ENCODE peak calls at places on chromosomes 7 and 10, in eight cellular contexts. One of them, this sample, is unnamed.

GRCh38 chr7:77734590-77735421 is 38.5 kb downstream of the RSBN1L start:
- DNase-seq in iPS DF 19.7: no peak
- DNase-seq in ovary: no peak
- DNase-seq in foreskin fibroblast: no peak
- DNase-seq in nephron progenitor cell: no peak
- DNase-seq in kidney: no peak
- DNase-seq in NCI-H1436: no peak
- DNase-seq in mesendoderm: no peak
- DNase-seq in this sample: no peak

GRCh38 chr10:69961168-69961863 is 91.3 kb upstream of the MACROH2A2 start:
- DNase-seq in kidney: no peak
- DNase-seq in iPS DF 19.7: no peak
- DNase-seq in foreskin fibroblast: no peak
- DNase-seq in NCI-H1436: no peak
- DNase-seq in mesendoderm: peak
- DNase-seq in nephron progenitor cell: no peak
- DNase-seq in ovary: no peak
- DNase-seq in this sample: no peak

GRCh38 chr10:3955493-3955892 is 170.5 kb upstream of the KLF6 start:
- DNase-seq in nephron progenitor cell: peak
- DNase-seq in kidney: no peak
- DNase-seq in NCI-H1436: no peak
- DNase-seq in ovary: no peak
- DNase-seq in iPS DF 19.7: no peak
- DNase-seq in foreskin fibroblast: no peak
- DNase-seq in mesendoderm: peak
- DNase-seq in this sample: no peak

GRCh38 chr10:14185501-14186045 is 145.2 kb downstream of the FRMD4A start:
- DNase-seq in nephron progenitor cell: peak
- DNase-seq in mesendoderm: peak
- DNase-seq in iPS DF 19.7: peak
- DNase-seq in NCI-H1436: no peak
- DNase-seq in ovary: no peak
- DNase-seq in foreskin fibroblast: no peak
- DNase-seq in kidney: no peak
- DNase-seq in this sample: peak

GRCh38 chr7:40133561-40134427 is 628 bp downstream of the MPLKIP start:
- DNase-seq in iPS DF 19.7: no peak
- DNase-seq in mesendoderm: no peak
- DNase-seq in nephron progenitor cell: peak
- DNase-seq in NCI-H1436: no peak
- DNase-seq in foreskin fibroblast: no peak
- DNase-seq in kidney: no peak
- DNase-seq in ovary: no peak
- DNase-seq in this sample: peak

GRCh38 chr10:60008816-60009215 is 102.5 kb upstream of the CCDC6 start:
- DNase-seq in mesendoderm: no peak
- DNase-seq in nephron progenitor cell: no peak
- DNase-seq in foreskin fibroblast: no peak
- DNase-seq in iPS DF 19.7: no peak
- DNase-seq in NCI-H1436: no peak
- DNase-seq in ovary: no peak
- DNase-seq in kidney: no peak
- DNase-seq in this sample: no peak

GRCh38 chr10:127354992-127355391 is 158.6 kb upstream of the INSYN2A start:
- DNase-seq in mesendoderm: no peak
- DNase-seq in ovary: no peak
- DNase-seq in nephron progenitor cell: no peak
- DNase-seq in foreskin fibroblast: no peak
- DNase-seq in kidney: no peak
- DNase-seq in NCI-H1436: no peak
- DNase-seq in iPS DF 19.7: no peak
- DNase-seq in this sample: no peak

GRCh38 chr10:17200035-17200884 is 1.2 kb downstream of the TRDMT1 start:
- DNase-seq in NCI-H1436: no peak
- DNase-seq in nephron progenitor cell: no peak
- DNase-seq in kidney: no peak
- DNase-seq in iPS DF 19.7: no peak
- DNase-seq in ovary: no peak
- DNase-seq in foreskin fibroblast: no peak
- DNase-seq in mesendoderm: no peak
- DNase-seq in this sample: no peak

GRCh38 chr10:59625842-59626522 is 83.7 kb downstream of the SLC16A9 start:
- DNase-seq in NCI-H1436: peak
- DNase-seq in foreskin fibroblast: peak
- DNase-seq in mesendoderm: peak
- DNase-seq in nephron progenitor cell: peak
- DNase-seq in kidney: no peak
- DNase-seq in ovary: no peak
- DNase-seq in iPS DF 19.7: peak
- DNase-seq in this sample: peak

GRCh38 chr7:140557809-140558518 is 78.7 kb upstream of the MKRN1 start:
- DNase-seq in iPS DF 19.7: no peak
- DNase-seq in nephron progenitor cell: no peak
- DNase-seq in foreskin fibroblast: no peak
- DNase-seq in NCI-H1436: no peak
- DNase-seq in kidney: no peak
- DNase-seq in mesendoderm: no peak
- DNase-seq in ovary: peak
- DNase-seq in this sample: no peak

GRCh38 chr10:6396652-6397051 is 183.4 kb downstream of the PRKCQ start:
- DNase-seq in foreskin fibroblast: peak
- DNase-seq in NCI-H1436: no peak
- DNase-seq in iPS DF 19.7: no peak
- DNase-seq in ovary: no peak
- DNase-seq in mesendoderm: no peak
- DNase-seq in nephron progenitor cell: no peak
- DNase-seq in kidney: no peak
- DNase-seq in this sample: no peak

GRCh38 chr7:139738101-139738489 is 39.7 kb downstream of the HIPK2 start:
- DNase-seq in ovary: no peak
- DNase-seq in iPS DF 19.7: no peak
- DNase-seq in foreskin fibroblast: no peak
- DNase-seq in NCI-H1436: no peak
- DNase-seq in nephron progenitor cell: no peak
- DNase-seq in kidney: no peak
- DNase-seq in mesendoderm: no peak
- DNase-seq in this sample: no peak

GRCh38 chr7:12573885-12574284 is 3.4 kb downstream of the SCIN start:
- DNase-seq in iPS DF 19.7: no peak
- DNase-seq in nephron progenitor cell: no peak
- DNase-seq in kidney: no peak
- DNase-seq in foreskin fibroblast: no peak
- DNase-seq in NCI-H1436: no peak
- DNase-seq in mesendoderm: no peak
- DNase-seq in ovary: no peak
- DNase-seq in this sample: no peak

GRCh38 chr7:70893985-70894722 is 237.8 kb upstream of the GALNT17 start:
- DNase-seq in nephron progenitor cell: no peak
- DNase-seq in iPS DF 19.7: peak
- DNase-seq in ovary: no peak
- DNase-seq in mesendoderm: peak
- DNase-seq in kidney: no peak
- DNase-seq in NCI-H1436: no peak
- DNase-seq in foreskin fibroblast: no peak
- DNase-seq in this sample: no peak

GRCh38 chr7:99562832-99563231 is 4.4 kb downstream of the ZNF655 start:
- DNase-seq in kidney: no peak
- DNase-seq in iPS DF 19.7: no peak
- DNase-seq in foreskin fibroblast: peak
- DNase-seq in NCI-H1436: no peak
- DNase-seq in nephron progenitor cell: no peak
- DNase-seq in ovary: no peak
- DNase-seq in mesendoderm: peak
- DNase-seq in this sample: no peak